ENCODE peak calls at places on chromosomes 4 and X, in five cellular contexts. One of them, this sample, is unnamed.

GRCh38 chrX:19152762-19153161 is 30.5 kb upstream of the ADGRG2 start:
- DNase-seq in HepG2: no peak
- DNase-seq in HCT116: no peak
- DNase-seq in GM12878: no peak
- DNase-seq in SK-N-SH: no peak
- DNase-seq in this sample: no peak

GRCh38 chr4:139833131-139833930 is 167.7 kb downstream of the MGST2 start:
- DNase-seq in GM12878: no peak
- DNase-seq in HepG2: no peak
- DNase-seq in SK-N-SH: no peak
- DNase-seq in HCT116: no peak
- DNase-seq in this sample: no peak

GRCh38 chr4:120667102-120667501 is 255.4 kb downstream of the PRDM5 start:
- DNase-seq in GM12878: no peak
- DNase-seq in HepG2: no peak
- DNase-seq in HCT116: no peak
- DNase-seq in SK-N-SH: no peak
- DNase-seq in this sample: no peak

GRCh38 chr4:160423879-160424451 is 1321.1 kb downstream of the RAPGEF2 start:
- DNase-seq in HCT116: no peak
- DNase-seq in GM12878: no peak
- DNase-seq in HepG2: no peak
- DNase-seq in SK-N-SH: no peak
- DNase-seq in this sample: no peak

GRCh38 chrX:84168095-84168494 is 19.9 kb downstream of the RPS6KA6 start:
- DNase-seq in HCT116: no peak
- DNase-seq in SK-N-SH: no peak
- DNase-seq in GM12878: no peak
- DNase-seq in HepG2: no peak
- DNase-seq in this sample: no peak

GRCh38 chr4:184191267-184191666 is 26.4 kb downstream of the ENPP6 start:
- DNase-seq in HCT116: no peak
- DNase-seq in GM12878: no peak
- DNase-seq in SK-N-SH: no peak
- DNase-seq in HepG2: no peak
- DNase-seq in this sample: no peak

GRCh38 chrX:72123471-72124185 is 8.1 kb downstream of the RTL5 start:
- DNase-seq in HepG2: no peak
- DNase-seq in HCT116: no peak
- DNase-seq in GM12878: no peak
- DNase-seq in SK-N-SH: no peak
- DNase-seq in this sample: no peak

GRCh38 chrX:118536687-118537461 is 41.3 kb downstream of the DOCK11 start:
- DNase-seq in HCT116: no peak
- DNase-seq in HepG2: no peak
- DNase-seq in GM12878: peak; percentile 33
- DNase-seq in SK-N-SH: peak; percentile 18
- DNase-seq in this sample: peak; percentile 24

GRCh38 chr4:75213480-75213879 is 280.6 kb downstream of the PARM1 start:
- DNase-seq in GM12878: no peak
- DNase-seq in HCT116: no peak
- DNase-seq in HepG2: no peak
- DNase-seq in SK-N-SH: no peak
- DNase-seq in this sample: no peak

GRCh38 chr4:83083925-83084475 is 30.5 kb downstream of the PLAC8 start:
- DNase-seq in SK-N-SH: no peak
- DNase-seq in GM12878: no peak
- DNase-seq in HepG2: no peak
- DNase-seq in HCT116: no peak
- DNase-seq in this sample: peak; percentile 17

GRCh38 chrX:6959006-6959405 is 188.5 kb upstream of the STS start:
- DNase-seq in SK-N-SH: no peak
- DNase-seq in HepG2: no peak
- DNase-seq in GM12878: no peak
- DNase-seq in HCT116: no peak
- DNase-seq in this sample: no peak

GRCh38 chrX:39791691-39792090 is 306.1 kb downstream of the BCOR start:
- DNase-seq in GM12878: no peak
- DNase-seq in SK-N-SH: no peak
- DNase-seq in HepG2: no peak
- DNase-seq in HCT116: no peak
- DNase-seq in this sample: no peak

GRCh38 chrX:8084023-8084422 is 87.0 kb downstream of the VCX2 start:
- DNase-seq in GM12878: no peak
- DNase-seq in HepG2: no peak
- DNase-seq in HCT116: no peak
- DNase-seq in SK-N-SH: peak; percentile 37
- DNase-seq in this sample: no peak

GRCh38 chr4:181959121-181959520 is 284.1 kb upstream of the TENM3 start:
- DNase-seq in SK-N-SH: no peak
- DNase-seq in GM12878: no peak
- DNase-seq in HepG2: no peak
- DNase-seq in HCT116: no peak
- DNase-seq in this sample: no peak

GRCh38 chr4:185775792-185776555 is 36.0 kb downstream of the SORBS2 start:
- DNase-seq in HepG2: no peak
- DNase-seq in HCT116: no peak
- DNase-seq in SK-N-SH: no peak
- DNase-seq in GM12878: no peak
- DNase-seq in this sample: no peak

GRCh38 chr4:11817088-11817487 is 388.4 kb upstream of the HS3ST1 start:
- DNase-seq in HepG2: no peak
- DNase-seq in GM12878: no peak
- DNase-seq in SK-N-SH: no peak
- DNase-seq in HCT116: no peak
- DNase-seq in this sample: no peak
- TF ChIP-seq ZBTB33 in HepG2: no peak
- TF ChIP-seq ZBTB33 in GM12878: no peak
- TF ChIP-seq ZBTB33 in SK-N-SH: no peak
- TF ChIP-seq ZBTB33 in HCT116: no peak
- TF ChIP-seq ZBTB33 in this sample: no peak

DNA sequence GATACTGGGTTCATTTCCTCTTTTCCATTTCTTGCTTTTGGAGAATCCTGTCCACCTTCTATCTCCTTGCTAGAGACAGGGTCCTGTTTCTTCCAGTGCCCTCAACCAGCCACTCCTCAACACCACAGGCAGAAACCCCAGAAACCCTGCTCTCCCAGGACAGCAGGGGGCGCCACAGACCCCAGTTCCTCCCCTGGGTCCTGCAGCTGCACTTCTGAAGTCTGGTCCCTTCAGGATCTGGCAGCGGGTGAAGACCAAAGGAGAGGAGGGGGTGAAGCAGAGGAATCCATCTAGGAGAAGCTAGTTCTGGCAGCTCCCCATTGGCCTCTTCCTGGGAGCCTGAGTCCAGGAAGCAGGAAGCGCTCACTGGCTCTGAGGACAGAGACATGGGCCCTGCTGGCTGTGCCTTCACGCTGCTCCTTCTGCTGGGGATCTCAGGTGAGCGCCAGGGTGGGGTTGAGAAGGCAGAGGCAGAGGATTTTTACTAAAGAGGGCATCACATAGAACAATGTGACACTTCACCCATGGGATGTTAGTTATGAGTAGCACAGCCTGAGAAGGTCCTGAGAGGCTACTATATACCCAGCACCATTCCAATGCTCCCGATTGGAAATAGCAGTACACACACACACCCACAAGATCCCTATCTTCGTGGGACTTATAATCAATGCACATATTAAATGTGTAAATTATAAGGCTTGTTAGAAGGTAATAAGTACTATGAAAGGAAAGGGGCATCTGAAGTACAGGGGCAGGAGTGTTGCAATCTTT is at the start of gene PRSS48:
- DNase-seq in GM12878: no peak
- DNase-seq in HCT116: peak; percentile 34
- DNase-seq in HepG2: peak; percentile 55
- DNase-seq in SK-N-SH: peak; percentile 68
- DNase-seq in this sample: peak; percentile 62
- TF ChIP-seq ZBTB33 in GM12878: no peak
- TF ChIP-seq ZBTB33 in HCT116: no peak
- TF ChIP-seq ZBTB33 in HepG2: no peak
- TF ChIP-seq ZBTB33 in SK-N-SH: no peak
- TF ChIP-seq ZBTB33 in this sample: no peak

DNA sequence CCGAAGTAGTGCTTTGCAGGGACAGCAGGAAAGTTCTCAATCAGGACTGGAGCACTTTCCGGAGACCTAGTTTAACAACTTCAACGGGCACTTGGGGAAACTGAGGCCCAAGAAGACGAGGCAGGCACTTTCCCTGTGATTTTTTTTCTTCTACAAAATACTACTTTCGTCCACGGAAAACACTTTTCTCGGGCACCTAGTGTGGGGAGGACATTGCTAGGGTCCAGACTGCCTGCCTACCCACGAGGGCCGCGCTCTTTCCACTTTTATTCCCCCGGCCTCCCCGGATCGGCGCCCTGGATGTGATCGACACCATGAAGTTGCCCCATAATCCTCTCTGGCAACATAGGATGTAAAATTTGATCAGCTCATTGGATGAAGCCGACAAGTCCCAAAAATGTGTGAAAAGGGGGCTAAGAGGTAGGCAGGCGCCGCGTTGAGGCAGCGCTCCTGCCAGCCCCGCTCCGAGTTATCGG is 125.5 kb upstream of the CXorf66 start:
- DNase-seq in GM12878: no peak
- DNase-seq in HCT116: no peak
- DNase-seq in HepG2: no peak
- DNase-seq in SK-N-SH: no peak
- DNase-seq in this sample: no peak
- TF ChIP-seq ZBTB33 in GM12878: no peak
- TF ChIP-seq ZBTB33 in HCT116: no peak
- TF ChIP-seq ZBTB33 in HepG2: no peak
- TF ChIP-seq ZBTB33 in SK-N-SH: no peak
- TF ChIP-seq ZBTB33 in this sample: no peak

GRCh38 chr4:153728151-153728550 is 31.7 kb downstream of the RNF175 start:
- DNase-seq in HepG2: no peak
- DNase-seq in SK-N-SH: no peak
- DNase-seq in HCT116: no peak
- DNase-seq in GM12878: no peak
- DNase-seq in this sample: no peak

GRCh38 chr4:153725070-153725810 is 34.6 kb downstream of the RNF175 start:
- DNase-seq in GM12878: no peak
- DNase-seq in HepG2: no peak
- DNase-seq in HCT116: no peak
- DNase-seq in SK-N-SH: no peak
- DNase-seq in this sample: no peak

GRCh38 chr4:153728660-153729059 is 31.2 kb downstream of the RNF175 start:
- DNase-seq in GM12878: no peak
- DNase-seq in HCT116: no peak
- DNase-seq in HepG2: no peak
- DNase-seq in SK-N-SH: no peak
- DNase-seq in this sample: no peak

GRCh38 chr4:153724606-153725005 is 35.2 kb downstream of the RNF175 start:
- DNase-seq in GM12878: no peak
- DNase-seq in SK-N-SH: no peak
- DNase-seq in HCT116: no peak
- DNase-seq in HepG2: no peak
- DNase-seq in this sample: no peak

DNA sequence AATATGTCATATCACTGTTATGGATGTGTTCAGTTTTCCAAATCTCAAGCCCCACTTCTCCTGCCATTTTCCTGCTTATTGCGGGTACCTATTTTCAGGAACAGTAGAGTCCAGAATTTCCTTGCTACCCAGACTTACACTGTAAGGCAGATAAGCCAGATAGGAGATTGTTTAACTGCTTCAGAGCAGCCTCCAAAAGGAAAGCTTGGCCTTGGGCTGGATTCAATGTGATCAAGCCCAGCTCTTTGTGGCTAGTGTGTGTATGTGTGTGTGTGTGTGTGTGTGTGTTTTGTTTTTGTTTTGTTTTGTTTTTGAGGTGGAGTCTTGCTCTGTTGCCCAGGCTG is 34.0 kb downstream of the RNF175 start:
- DNase-seq in SK-N-SH: no peak
- DNase-seq in HCT116: no peak
- DNase-seq in HepG2: no peak
- DNase-seq in GM12878: no peak
- DNase-seq in this sample: no peak
- TF ChIP-seq ZBTB33 in SK-N-SH: no peak
- TF ChIP-seq ZBTB33 in HCT116: no peak
- TF ChIP-seq ZBTB33 in HepG2: no peak
- TF ChIP-seq ZBTB33 in GM12878: no peak
- TF ChIP-seq ZBTB33 in this sample: no peak

GRCh38 chr4:4734425-4734824 is 125.0 kb upstream of the MSX1 start:
- DNase-seq in SK-N-SH: no peak
- DNase-seq in HCT116: no peak
- DNase-seq in GM12878: no peak
- DNase-seq in HepG2: no peak
- DNase-seq in this sample: no peak
- TF ChIP-seq ZBTB33 in SK-N-SH: no peak
- TF ChIP-seq ZBTB33 in HCT116: no peak
- TF ChIP-seq ZBTB33 in GM12878: no peak
- TF ChIP-seq ZBTB33 in HepG2: no peak
- TF ChIP-seq ZBTB33 in this sample: no peak

GRCh38 chr4:1856920-1857699 is 1.2 kb upstream of the LETM1 start:
- DNase-seq in HCT116: no peak
- DNase-seq in GM12878: no peak
- DNase-seq in SK-N-SH: peak; percentile 67
- DNase-seq in HepG2: no peak
- DNase-seq in this sample: peak; percentile 43

GRCh38 chr4:1856071-1856919 is at the start of gene LETM1:
- DNase-seq in GM12878: peak; percentile 83
- DNase-seq in HCT116: peak; percentile 85
- DNase-seq in SK-N-SH: peak; percentile 98
- DNase-seq in HepG2: peak; percentile 84
- DNase-seq in this sample: peak; percentile 96

GRCh38 chr4:1857931-1858330 is 2.0 kb upstream of the LETM1 start:
- DNase-seq in HCT116: no peak
- DNase-seq in SK-N-SH: no peak
- DNase-seq in HepG2: no peak
- DNase-seq in GM12878: no peak
- DNase-seq in this sample: no peak

GRCh38 chr4:1854752-1855151 is 1.2 kb downstream of the LETM1 start:
- DNase-seq in GM12878: no peak
- DNase-seq in HepG2: no peak
- DNase-seq in SK-N-SH: no peak
- DNase-seq in HCT116: no peak
- DNase-seq in this sample: no peak

DNA sequence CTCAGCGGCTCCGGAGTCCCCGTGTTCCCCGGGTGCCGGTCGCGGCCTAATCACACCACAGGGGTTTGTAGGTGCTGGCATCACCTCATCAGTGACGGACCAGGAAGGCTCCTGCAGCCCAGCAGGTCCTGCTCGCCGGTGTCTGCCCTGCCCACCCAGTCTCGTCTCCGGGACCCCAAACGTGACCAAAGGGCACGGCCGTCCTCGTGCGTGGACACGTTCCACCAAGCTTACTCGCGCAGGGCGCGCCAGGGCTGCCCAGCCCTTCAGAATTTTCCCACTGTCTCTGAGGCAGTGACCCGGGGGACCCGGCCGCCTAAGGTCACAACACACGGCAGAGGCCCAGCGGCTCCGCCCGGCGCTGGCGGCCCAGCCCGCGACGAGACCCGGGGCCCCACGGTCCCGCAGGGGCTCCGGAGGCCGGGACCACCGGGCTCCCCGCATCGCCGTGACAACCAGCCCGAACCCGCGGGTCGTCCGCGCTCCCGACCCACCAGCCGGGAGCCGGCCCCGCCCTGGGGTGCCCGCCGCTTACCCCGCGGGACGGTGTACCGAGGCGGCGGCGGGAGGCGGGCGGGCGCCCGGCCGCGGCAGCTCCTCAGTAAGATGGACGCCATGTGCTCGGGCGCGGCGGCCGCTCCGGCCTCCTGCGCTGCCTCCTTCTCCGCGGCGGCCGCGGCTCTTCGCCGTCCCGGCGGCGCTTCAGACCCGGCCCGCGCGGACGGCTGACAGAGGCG is 454 bp downstream of the LETM1 start:
- DNase-seq in HepG2: no peak
- DNase-seq in SK-N-SH: peak; percentile 62
- DNase-seq in GM12878: no peak
- DNase-seq in HCT116: no peak
- DNase-seq in this sample: peak; percentile 73
- TF ChIP-seq ZBTB33 in HepG2: no peak
- TF ChIP-seq ZBTB33 in SK-N-SH: no peak
- TF ChIP-seq ZBTB33 in GM12878: no peak
- TF ChIP-seq ZBTB33 in HCT116: no peak
- TF ChIP-seq ZBTB33 in this sample: no peak